ENCODE peak calls at places on chromosomes 5 and 9, in eight cellular contexts. One of them, this sample, is unnamed.

GRCh38 chr5:61599370-61600140 is 267.5 kb downstream of the ZSWIM6 start:
- DNase-seq in amygdala: no peak
- DNase-seq in ureter: peak
- DNase-seq in activated T-helper 1 cell treated with anti-CD3 and anti-CD28 coated beads, Interleukin-2, amount 50 U/mL, for 16 hours: no peak
- DNase-seq in HCT116: no peak
- DNase-seq in epithelial cell of esophagus: peak
- DNase-seq in stimulated activated CD4-positive, alpha-beta T cell treated with anti-CD3 and anti-CD28 coated beads, Interleukin-2, amount 100 ng/mL, for 24 hours: no peak
- DNase-seq in activated CD4-positive, alpha-beta T cell treated with anti-CD3 and anti-CD28 coated beads, Interleukin-2, amount 50 U/mL, for 1 hour: no peak
- DNase-seq in this sample: no peak

GRCh38 chr9:109433476-109433875 is 64.6 kb downstream of the PTPN3 start:
- DNase-seq in epithelial cell of esophagus: no peak
- DNase-seq in activated CD4-positive, alpha-beta T cell treated with anti-CD3 and anti-CD28 coated beads, Interleukin-2, amount 50 U/mL, for 1 hour: no peak
- DNase-seq in activated T-helper 1 cell treated with anti-CD3 and anti-CD28 coated beads, Interleukin-2, amount 50 U/mL, for 16 hours: no peak
- DNase-seq in amygdala: no peak
- DNase-seq in HCT116: no peak
- DNase-seq in ureter: no peak
- DNase-seq in stimulated activated CD4-positive, alpha-beta T cell treated with anti-CD3 and anti-CD28 coated beads, Interleukin-2, amount 100 ng/mL, for 24 hours: no peak
- DNase-seq in this sample: no peak

GRCh38 chr9:88373018-88373417 is 15.2 kb upstream of the SPIN1 start:
- DNase-seq in stimulated activated CD4-positive, alpha-beta T cell treated with anti-CD3 and anti-CD28 coated beads, Interleukin-2, amount 100 ng/mL, for 24 hours: no peak
- DNase-seq in ureter: no peak
- DNase-seq in activated CD4-positive, alpha-beta T cell treated with anti-CD3 and anti-CD28 coated beads, Interleukin-2, amount 50 U/mL, for 1 hour: no peak
- DNase-seq in HCT116: no peak
- DNase-seq in activated T-helper 1 cell treated with anti-CD3 and anti-CD28 coated beads, Interleukin-2, amount 50 U/mL, for 16 hours: no peak
- DNase-seq in epithelial cell of esophagus: no peak
- DNase-seq in amygdala: no peak
- DNase-seq in this sample: no peak

GRCh38 chr9:35748858-35749514 is at the start of the genes GBA2 and RGP1:
- DNase-seq in epithelial cell of esophagus: peak
- DNase-seq in stimulated activated CD4-positive, alpha-beta T cell treated with anti-CD3 and anti-CD28 coated beads, Interleukin-2, amount 100 ng/mL, for 24 hours: peak
- DNase-seq in HCT116: peak
- DNase-seq in amygdala: peak
- DNase-seq in activated T-helper 1 cell treated with anti-CD3 and anti-CD28 coated beads, Interleukin-2, amount 50 U/mL, for 16 hours: peak
- DNase-seq in activated CD4-positive, alpha-beta T cell treated with anti-CD3 and anti-CD28 coated beads, Interleukin-2, amount 50 U/mL, for 1 hour: peak
- DNase-seq in ureter: peak
- DNase-seq in this sample: peak

GRCh38 chr5:74013222-74013621 is 387.2 kb downstream of the ARHGEF28 start:
- DNase-seq in activated CD4-positive, alpha-beta T cell treated with anti-CD3 and anti-CD28 coated beads, Interleukin-2, amount 50 U/mL, for 1 hour: no peak
- DNase-seq in amygdala: no peak
- DNase-seq in ureter: no peak
- DNase-seq in stimulated activated CD4-positive, alpha-beta T cell treated with anti-CD3 and anti-CD28 coated beads, Interleukin-2, amount 100 ng/mL, for 24 hours: no peak
- DNase-seq in HCT116: no peak
- DNase-seq in activated T-helper 1 cell treated with anti-CD3 and anti-CD28 coated beads, Interleukin-2, amount 50 U/mL, for 16 hours: no peak
- DNase-seq in epithelial cell of esophagus: peak
- DNase-seq in this sample: no peak

GRCh38 chr5:113205807-113206206 is 229.0 kb downstream of the TSSK1B start:
- DNase-seq in epithelial cell of esophagus: peak
- DNase-seq in activated CD4-positive, alpha-beta T cell treated with anti-CD3 and anti-CD28 coated beads, Interleukin-2, amount 50 U/mL, for 1 hour: no peak
- DNase-seq in amygdala: no peak
- DNase-seq in stimulated activated CD4-positive, alpha-beta T cell treated with anti-CD3 and anti-CD28 coated beads, Interleukin-2, amount 100 ng/mL, for 24 hours: no peak
- DNase-seq in activated T-helper 1 cell treated with anti-CD3 and anti-CD28 coated beads, Interleukin-2, amount 50 U/mL, for 16 hours: no peak
- DNase-seq in HCT116: peak
- DNase-seq in ureter: no peak
- DNase-seq in this sample: no peak

GRCh38 chr5:103569313-103570060 is 6.9 kb upstream of the NUDT12 start:
- DNase-seq in ureter: no peak
- DNase-seq in HCT116: no peak
- DNase-seq in activated T-helper 1 cell treated with anti-CD3 and anti-CD28 coated beads, Interleukin-2, amount 50 U/mL, for 16 hours: no peak
- DNase-seq in epithelial cell of esophagus: no peak
- DNase-seq in stimulated activated CD4-positive, alpha-beta T cell treated with anti-CD3 and anti-CD28 coated beads, Interleukin-2, amount 100 ng/mL, for 24 hours: no peak
- DNase-seq in amygdala: no peak
- DNase-seq in activated CD4-positive, alpha-beta T cell treated with anti-CD3 and anti-CD28 coated beads, Interleukin-2, amount 50 U/mL, for 1 hour: no peak
- DNase-seq in this sample: no peak

GRCh38 chr9:92971121-92971520 is 23.8 kb downstream of the FGD3 start:
- DNase-seq in activated T-helper 1 cell treated with anti-CD3 and anti-CD28 coated beads, Interleukin-2, amount 50 U/mL, for 16 hours: no peak
- DNase-seq in HCT116: no peak
- DNase-seq in ureter: peak
- DNase-seq in activated CD4-positive, alpha-beta T cell treated with anti-CD3 and anti-CD28 coated beads, Interleukin-2, amount 50 U/mL, for 1 hour: no peak
- DNase-seq in amygdala: no peak
- DNase-seq in epithelial cell of esophagus: no peak
- DNase-seq in stimulated activated CD4-positive, alpha-beta T cell treated with anti-CD3 and anti-CD28 coated beads, Interleukin-2, amount 100 ng/mL, for 24 hours: no peak
- DNase-seq in this sample: peak

GRCh38 chr9:131657890-131658752 is 81.8 kb downstream of the RAPGEF1 start:
- DNase-seq in activated T-helper 1 cell treated with anti-CD3 and anti-CD28 coated beads, Interleukin-2, amount 50 U/mL, for 16 hours: no peak
- DNase-seq in activated CD4-positive, alpha-beta T cell treated with anti-CD3 and anti-CD28 coated beads, Interleukin-2, amount 50 U/mL, for 1 hour: no peak
- DNase-seq in ureter: no peak
- DNase-seq in HCT116: peak
- DNase-seq in stimulated activated CD4-positive, alpha-beta T cell treated with anti-CD3 and anti-CD28 coated beads, Interleukin-2, amount 100 ng/mL, for 24 hours: peak
- DNase-seq in epithelial cell of esophagus: peak
- DNase-seq in amygdala: no peak
- DNase-seq in this sample: no peak

GRCh38 chr9:111287127-111287526 is 42.9 kb downstream of the OR2K2 start:
- DNase-seq in activated CD4-positive, alpha-beta T cell treated with anti-CD3 and anti-CD28 coated beads, Interleukin-2, amount 50 U/mL, for 1 hour: no peak
- DNase-seq in ureter: no peak
- DNase-seq in amygdala: no peak
- DNase-seq in epithelial cell of esophagus: peak
- DNase-seq in stimulated activated CD4-positive, alpha-beta T cell treated with anti-CD3 and anti-CD28 coated beads, Interleukin-2, amount 100 ng/mL, for 24 hours: no peak
- DNase-seq in activated T-helper 1 cell treated with anti-CD3 and anti-CD28 coated beads, Interleukin-2, amount 50 U/mL, for 16 hours: no peak
- DNase-seq in HCT116: peak
- DNase-seq in this sample: no peak

GRCh38 chr5:10354048-10354872 is 765 bp downstream of the MARCHF6 start:
- DNase-seq in ureter: no peak
- DNase-seq in stimulated activated CD4-positive, alpha-beta T cell treated with anti-CD3 and anti-CD28 coated beads, Interleukin-2, amount 100 ng/mL, for 24 hours: peak
- DNase-seq in amygdala: no peak
- DNase-seq in epithelial cell of esophagus: peak
- DNase-seq in activated CD4-positive, alpha-beta T cell treated with anti-CD3 and anti-CD28 coated beads, Interleukin-2, amount 50 U/mL, for 1 hour: peak
- DNase-seq in activated T-helper 1 cell treated with anti-CD3 and anti-CD28 coated beads, Interleukin-2, amount 50 U/mL, for 16 hours: no peak
- DNase-seq in HCT116: no peak
- DNase-seq in this sample: no peak

GRCh38 chr9:131960311-131960710 is 119.4 kb downstream of the MED27 start:
- DNase-seq in epithelial cell of esophagus: peak
- DNase-seq in ureter: no peak
- DNase-seq in activated CD4-positive, alpha-beta T cell treated with anti-CD3 and anti-CD28 coated beads, Interleukin-2, amount 50 U/mL, for 1 hour: no peak
- DNase-seq in activated T-helper 1 cell treated with anti-CD3 and anti-CD28 coated beads, Interleukin-2, amount 50 U/mL, for 16 hours: no peak
- DNase-seq in amygdala: no peak
- DNase-seq in stimulated activated CD4-positive, alpha-beta T cell treated with anti-CD3 and anti-CD28 coated beads, Interleukin-2, amount 100 ng/mL, for 24 hours: no peak
- DNase-seq in HCT116: no peak
- DNase-seq in this sample: no peak

GRCh38 chr5:93578813-93579560 is 2.0 kb downstream of the NR2F1-AS1 start:
- DNase-seq in activated CD4-positive, alpha-beta T cell treated with anti-CD3 and anti-CD28 coated beads, Interleukin-2, amount 50 U/mL, for 1 hour: no peak
- DNase-seq in activated T-helper 1 cell treated with anti-CD3 and anti-CD28 coated beads, Interleukin-2, amount 50 U/mL, for 16 hours: no peak
- DNase-seq in amygdala: no peak
- DNase-seq in HCT116: no peak
- DNase-seq in ureter: peak
- DNase-seq in stimulated activated CD4-positive, alpha-beta T cell treated with anti-CD3 and anti-CD28 coated beads, Interleukin-2, amount 100 ng/mL, for 24 hours: no peak
- DNase-seq in epithelial cell of esophagus: no peak
- DNase-seq in this sample: no peak

This sample was measured in lung.